ENCODE peak calls at places on chromosomes 2 and 18, in six cellular contexts. One of them, this sample, is unnamed.

GRCh38 chr2:226399006-226399405 is 400.6 kb downstream of the IRS1 start:
- DNase-seq in choroid plexus epithelial cell: no peak
- DNase-seq in brain microvascular endothelial cell: no peak
- DNase-seq in gastrocnemius medialis: no peak
- DNase-seq in spleen: no peak
- DNase-seq in sigmoid colon: no peak
- DNase-seq in this sample: no peak

GRCh38 chr2:42748846-42749245 is 15.1 kb downstream of the OXER1 start:
- DNase-seq in choroid plexus epithelial cell: no peak
- DNase-seq in spleen: no peak
- DNase-seq in gastrocnemius medialis: no peak
- DNase-seq in brain microvascular endothelial cell: no peak
- DNase-seq in sigmoid colon: no peak
- DNase-seq in this sample: no peak

GRCh38 chr18:74284501-74285004 is 7.2 kb downstream of the CYB5A start:
- DNase-seq in sigmoid colon: peak; percentile 79
- DNase-seq in spleen: no peak
- DNase-seq in choroid plexus epithelial cell: no peak
- DNase-seq in brain microvascular endothelial cell: no peak
- DNase-seq in gastrocnemius medialis: no peak
- DNase-seq in this sample: peak; percentile 74

GRCh38 chr2:85437488-85438290 is 19.2 kb downstream of the SH2D6 start:
- DNase-seq in brain microvascular endothelial cell: peak; percentile 53
- DNase-seq in spleen: peak; percentile 97
- DNase-seq in gastrocnemius medialis: peak; percentile 85
- DNase-seq in sigmoid colon: peak; percentile 96
- DNase-seq in choroid plexus epithelial cell: peak; percentile 87
- DNase-seq in this sample: no peak

GRCh38 chr2:12774381-12774780 is 57.6 kb downstream of the TRIB2 start:
- DNase-seq in choroid plexus epithelial cell: no peak
- DNase-seq in sigmoid colon: no peak
- DNase-seq in gastrocnemius medialis: no peak
- DNase-seq in brain microvascular endothelial cell: no peak
- DNase-seq in spleen: no peak
- DNase-seq in this sample: no peak

GRCh38 chr2:218029366-218030360 is 26.9 kb upstream of the TNS1 start:
- DNase-seq in gastrocnemius medialis: peak; percentile 5
- DNase-seq in spleen: no peak
- DNase-seq in choroid plexus epithelial cell: no peak
- DNase-seq in sigmoid colon: peak; percentile 42
- DNase-seq in brain microvascular endothelial cell: no peak
- DNase-seq in this sample: peak; percentile 90

GRCh38 chr2:231299267-231299666 is 96.2 kb upstream of the B3GNT7 start:
- DNase-seq in gastrocnemius medialis: no peak
- DNase-seq in choroid plexus epithelial cell: no peak
- DNase-seq in brain microvascular endothelial cell: no peak
- DNase-seq in sigmoid colon: no peak
- DNase-seq in spleen: no peak
- DNase-seq in this sample: no peak

GRCh38 chr2:121095257-121096080 is 189.5 kb downstream of the TFCP2L1 start:
- DNase-seq in spleen: peak; percentile 78
- DNase-seq in sigmoid colon: peak; percentile 69
- DNase-seq in brain microvascular endothelial cell: peak; percentile 60
- DNase-seq in gastrocnemius medialis: peak; percentile 41
- DNase-seq in choroid plexus epithelial cell: peak; percentile 85
- DNase-seq in this sample: no peak

GRCh38 chr18:49431563-49431962 is 28.9 kb downstream of the DYM start:
- DNase-seq in brain microvascular endothelial cell: no peak
- DNase-seq in gastrocnemius medialis: no peak
- DNase-seq in sigmoid colon: no peak
- DNase-seq in choroid plexus epithelial cell: no peak
- DNase-seq in spleen: no peak
- DNase-seq in this sample: no peak

GRCh38 chr2:32008811-32009478 is 1.9 kb downstream of the MEMO1 start:
- DNase-seq in sigmoid colon: no peak
- DNase-seq in choroid plexus epithelial cell: peak; percentile 56
- DNase-seq in gastrocnemius medialis: no peak
- DNase-seq in brain microvascular endothelial cell: no peak
- DNase-seq in spleen: peak; percentile 75
- DNase-seq in this sample: no peak

GRCh38 chr2:69437751-69438154 is 518 bp upstream of the NFU1 start:
- DNase-seq in spleen: no peak
- DNase-seq in brain microvascular endothelial cell: no peak
- DNase-seq in sigmoid colon: peak; percentile 79
- DNase-seq in gastrocnemius medialis: peak; percentile 67
- DNase-seq in choroid plexus epithelial cell: no peak
- DNase-seq in this sample: no peak

GRCh38 chr2:207239754-207240494 is 74.2 kb upstream of the KLF7 start:
- DNase-seq in sigmoid colon: no peak
- DNase-seq in gastrocnemius medialis: no peak
- DNase-seq in choroid plexus epithelial cell: peak; percentile 84
- DNase-seq in brain microvascular endothelial cell: no peak
- DNase-seq in spleen: no peak
- DNase-seq in this sample: no peak

GRCh38 chr2:85743304-85743978 is 10.3 kb upstream of the ATOH8 start:
- DNase-seq in spleen: no peak
- DNase-seq in brain microvascular endothelial cell: peak; percentile 77
- DNase-seq in gastrocnemius medialis: no peak
- DNase-seq in choroid plexus epithelial cell: peak; percentile 67
- DNase-seq in sigmoid colon: no peak
- DNase-seq in this sample: no peak

GRCh38 chr2:105071379-105071778 is 33.5 kb downstream of the MRPS9 start:
- DNase-seq in choroid plexus epithelial cell: no peak
- DNase-seq in sigmoid colon: no peak
- DNase-seq in spleen: no peak
- DNase-seq in gastrocnemius medialis: no peak
- DNase-seq in brain microvascular endothelial cell: no peak
- DNase-seq in this sample: no peak

GRCh38 chr2:88053301-88053700 is 2.3 kb downstream of the KRCC1 start:
- DNase-seq in spleen: no peak
- DNase-seq in sigmoid colon: no peak
- DNase-seq in brain microvascular endothelial cell: no peak
- DNase-seq in gastrocnemius medialis: no peak
- DNase-seq in choroid plexus epithelial cell: peak; percentile 81
- DNase-seq in this sample: no peak

GRCh38 chr2:24918326-24919099 is 1.5 kb downstream of the ADCY3 start:
- DNase-seq in gastrocnemius medialis: no peak
- DNase-seq in choroid plexus epithelial cell: no peak
- DNase-seq in spleen: peak; percentile 75
- DNase-seq in sigmoid colon: no peak
- DNase-seq in brain microvascular endothelial cell: no peak
- DNase-seq in this sample: no peak

GRCh38 chr2:8447610-8448221 is 234.1 kb upstream of the ID2 start:
- DNase-seq in choroid plexus epithelial cell: peak; percentile 3
- DNase-seq in brain microvascular endothelial cell: peak; percentile 29
- DNase-seq in spleen: no peak
- DNase-seq in sigmoid colon: peak; percentile 19
- DNase-seq in gastrocnemius medialis: no peak
- DNase-seq in this sample: no peak

GRCh38 chr2:71930073-71930681 is 217.5 kb downstream of the CYP26B1 start:
- DNase-seq in spleen: peak; percentile 67
- DNase-seq in gastrocnemius medialis: no peak
- DNase-seq in choroid plexus epithelial cell: no peak
- DNase-seq in brain microvascular endothelial cell: no peak
- DNase-seq in sigmoid colon: no peak
- DNase-seq in this sample: no peak

GRCh38 chr2:120375251-120376020 is 29.5 kb downstream of the INHBB start:
- DNase-seq in sigmoid colon: no peak
- DNase-seq in gastrocnemius medialis: no peak
- DNase-seq in brain microvascular endothelial cell: no peak
- DNase-seq in choroid plexus epithelial cell: no peak
- DNase-seq in spleen: no peak
- DNase-seq in this sample: no peak

GRCh38 chr18:23523429-23524212 is 20.3 kb downstream of the RMC1 start:
- DNase-seq in sigmoid colon: no peak
- DNase-seq in brain microvascular endothelial cell: peak; percentile 34
- DNase-seq in gastrocnemius medialis: no peak
- DNase-seq in choroid plexus epithelial cell: peak; percentile 36
- DNase-seq in spleen: no peak
- DNase-seq in this sample: no peak

DNA sequence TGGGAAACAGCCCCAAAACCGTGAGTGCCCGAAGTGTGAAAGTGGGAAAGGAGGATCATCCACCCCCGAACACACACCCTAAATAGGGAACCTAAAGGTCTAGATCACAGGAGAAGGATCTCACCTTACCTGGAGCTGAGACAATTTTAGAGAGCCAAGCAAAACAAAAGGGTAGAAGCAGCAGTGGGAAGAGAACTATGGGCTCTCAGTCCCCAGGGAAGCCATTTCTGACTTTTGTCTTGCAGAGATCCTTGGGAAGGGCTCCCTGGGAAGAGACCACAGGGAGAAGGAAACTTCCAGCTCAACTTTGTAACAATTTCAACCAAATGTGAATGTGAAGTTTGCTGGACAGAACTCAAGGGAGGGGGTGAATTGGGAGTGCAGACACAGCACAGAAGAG is 110.6 kb downstream of the WDPCP start:
- DNase-seq in brain microvascular endothelial cell: no peak
- DNase-seq in sigmoid colon: no peak
- DNase-seq in gastrocnemius medialis: no peak
- DNase-seq in choroid plexus epithelial cell: no peak
- DNase-seq in spleen: no peak
- DNase-seq in this sample: no peak
- H3K4me3 ChIP-seq in brain microvascular endothelial cell: no peak overlapping the region
- H3K4me3 ChIP-seq in sigmoid colon: no peak overlapping the region
- H3K4me3 ChIP-seq in gastrocnemius medialis: no peak overlapping the region
- H3K4me3 ChIP-seq in choroid plexus epithelial cell: no peak overlapping the region
- H3K4me3 ChIP-seq in spleen: no peak overlapping the region
- H3K4me3 ChIP-seq in this sample: no peak overlapping the region

GRCh38 chr2:109259671-109260070 is 130.7 kb downstream of the SH3RF3 start:
- DNase-seq in gastrocnemius medialis: no peak
- DNase-seq in spleen: peak; percentile 51
- DNase-seq in brain microvascular endothelial cell: no peak
- DNase-seq in sigmoid colon: no peak
- DNase-seq in choroid plexus epithelial cell: no peak
- DNase-seq in this sample: no peak

GRCh38 chr2:109261906-109262631 is 133.1 kb downstream of the SH3RF3 start:
- DNase-seq in sigmoid colon: peak; percentile 45
- DNase-seq in spleen: peak; percentile 60
- DNase-seq in choroid plexus epithelial cell: no peak
- DNase-seq in brain microvascular endothelial cell: no peak
- DNase-seq in gastrocnemius medialis: no peak
- DNase-seq in this sample: no peak

GRCh38 chr2:109258905-109259540 is 130.0 kb downstream of the SH3RF3 start:
- DNase-seq in spleen: peak; percentile 54
- DNase-seq in brain microvascular endothelial cell: no peak
- DNase-seq in sigmoid colon: no peak
- DNase-seq in choroid plexus epithelial cell: no peak
- DNase-seq in gastrocnemius medialis: peak; percentile 65
- DNase-seq in this sample: no peak

GRCh38 chr2:109260116-109260855 is 131.3 kb downstream of the SH3RF3 start:
- DNase-seq in sigmoid colon: no peak
- DNase-seq in choroid plexus epithelial cell: no peak
- DNase-seq in brain microvascular endothelial cell: no peak
- DNase-seq in spleen: peak; percentile 45
- DNase-seq in gastrocnemius medialis: no peak
- DNase-seq in this sample: no peak

DNA sequence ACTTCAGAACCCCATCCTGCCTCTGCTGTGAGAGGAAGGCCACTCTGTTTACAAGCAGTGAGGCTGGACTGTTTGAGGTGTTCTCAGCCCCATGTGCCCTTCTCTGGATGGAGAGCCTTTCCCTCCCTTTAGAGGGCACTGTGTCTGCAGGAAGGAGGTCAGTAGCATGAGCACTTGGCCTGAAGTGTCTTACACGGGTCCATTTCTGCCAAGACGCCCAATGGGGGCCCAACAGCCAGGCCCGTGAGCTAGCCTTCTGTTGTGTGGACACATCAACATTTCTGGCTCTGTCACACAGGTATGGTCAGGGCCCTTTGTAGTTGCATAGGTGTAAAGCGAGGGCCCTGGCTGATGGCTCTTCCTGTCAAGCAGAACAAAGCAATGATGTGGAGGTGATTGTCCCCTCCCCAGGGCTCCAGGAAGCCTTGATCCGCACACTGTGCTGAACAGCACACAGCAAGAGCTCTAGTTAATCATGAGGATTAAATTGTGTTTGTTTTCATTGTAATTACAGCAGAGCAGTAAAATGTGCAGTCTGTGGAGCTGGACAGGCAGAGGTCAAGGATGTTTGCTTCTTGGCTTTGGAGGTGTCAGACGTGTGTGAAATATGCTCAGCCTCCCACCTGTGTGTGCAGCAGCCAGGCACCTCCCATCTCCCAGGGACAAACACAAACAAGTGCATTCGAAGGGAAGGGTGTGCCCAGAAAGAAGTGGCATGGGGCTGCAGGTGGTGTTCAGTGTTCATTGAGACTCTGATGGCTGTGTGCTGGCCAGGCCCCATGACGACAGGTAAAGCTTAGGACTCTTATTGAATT is 132.1 kb downstream of the SH3RF3 start:
- DNase-seq in choroid plexus epithelial cell: peak; percentile 60
- DNase-seq in spleen: peak; percentile 50
- DNase-seq in brain microvascular endothelial cell: no peak
- DNase-seq in sigmoid colon: peak; percentile 19
- DNase-seq in gastrocnemius medialis: no peak
- DNase-seq in this sample: no peak
- TF ChIP-seq CTCF in choroid plexus epithelial cell: peak; percentile 65
- TF ChIP-seq CTCF in spleen: no peak
- TF ChIP-seq CTCF in brain microvascular endothelial cell: peak; percentile 62
- TF ChIP-seq CTCF in sigmoid colon: no peak
- TF ChIP-seq CTCF in gastrocnemius medialis: no peak
- TF ChIP-seq CTCF in this sample: no peak

GRCh38 chr2:96326990-96327820 is 2.1 kb downstream of the ITPRIPL1 start:
- DNase-seq in choroid plexus epithelial cell: no peak
- DNase-seq in sigmoid colon: no peak
- DNase-seq in gastrocnemius medialis: no peak
- DNase-seq in brain microvascular endothelial cell: no peak
- DNase-seq in spleen: no peak
- DNase-seq in this sample: no peak
- H3K4me3 ChIP-seq in choroid plexus epithelial cell: no peak overlapping the region
- H3K4me3 ChIP-seq in sigmoid colon: no peak overlapping the region
- H3K4me3 ChIP-seq in gastrocnemius medialis: no peak overlapping the region
- H3K4me3 ChIP-seq in brain microvascular endothelial cell: no peak overlapping the region
- H3K4me3 ChIP-seq in spleen: no peak overlapping the region
- H3K4me3 ChIP-seq in this sample: no peak overlapping the region

DNA sequence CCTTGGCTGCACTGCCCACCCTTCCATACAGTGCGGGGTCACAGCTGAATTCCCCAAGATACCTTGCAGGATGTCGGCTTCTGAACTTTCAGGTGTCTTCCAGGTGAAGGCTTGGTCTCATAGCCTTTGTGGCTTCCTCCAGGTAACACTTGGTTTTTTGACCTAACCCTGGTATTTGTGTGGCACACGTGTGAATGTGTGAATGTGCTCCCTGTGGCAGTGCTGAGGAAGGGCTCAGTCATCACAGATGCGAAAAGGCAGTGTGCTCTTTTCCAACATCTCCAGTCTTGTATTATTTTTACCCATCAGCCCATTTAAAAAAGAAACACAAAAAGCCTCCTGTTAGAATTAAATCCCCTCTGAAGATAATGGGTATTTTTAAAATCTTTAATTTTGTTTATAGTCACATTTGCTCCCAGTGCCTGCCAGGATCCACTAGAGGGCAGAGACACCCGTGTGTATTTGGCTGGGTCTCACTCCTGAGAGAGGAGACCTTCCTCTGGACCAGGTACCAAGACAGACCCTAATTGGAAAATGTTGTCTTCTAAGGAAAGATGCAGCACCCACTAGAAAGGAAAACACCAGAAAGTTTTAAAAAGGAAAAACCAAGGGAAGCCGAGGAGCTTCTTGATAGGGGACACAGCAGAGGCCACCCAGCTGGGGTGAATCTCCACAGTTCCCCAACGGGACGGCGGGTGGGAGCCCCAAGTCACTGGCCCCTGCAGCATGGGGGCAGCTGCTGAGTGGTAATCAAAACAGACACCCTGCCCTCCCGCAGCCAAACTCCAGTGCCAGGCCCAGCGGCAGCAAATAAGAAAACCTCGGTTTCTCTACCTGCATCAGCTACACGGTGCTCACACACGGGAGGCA is 27.7 kb downstream of the FAM110C start:
- DNase-seq in sigmoid colon: no peak
- DNase-seq in choroid plexus epithelial cell: peak; percentile 18
- DNase-seq in gastrocnemius medialis: no peak
- DNase-seq in spleen: no peak
- DNase-seq in brain microvascular endothelial cell: no peak
- DNase-seq in this sample: no peak
- TF ChIP-seq CTCF in sigmoid colon: no peak
- TF ChIP-seq CTCF in choroid plexus epithelial cell: peak; percentile 68
- TF ChIP-seq CTCF in gastrocnemius medialis: no peak
- TF ChIP-seq CTCF in spleen: peak; percentile 25
- TF ChIP-seq CTCF in brain microvascular endothelial cell: peak; percentile 58
- TF ChIP-seq CTCF in this sample: no peak

This sample was measured in vagina.